ENCODE peak calls at places on chromosomes 4 and X, in six cellular contexts. One of them, this sample, is unnamed.

GRCh38 chrX:102712216-102712966 is at the start of gene GPRASP2:
- DNase-seq in AG09309: no peak
- DNase-seq in coronary artery: no peak
- DNase-seq in CD4-positive, alpha-beta T cell: no peak
- DNase-seq in suprapubic skin: peak
- DNase-seq in Calu3: peak
- DNase-seq in this sample: peak

GRCh38 chrX:143536176-143536575 is 18.9 kb upstream of the SPANXN3 start:
- DNase-seq in AG09309: no peak
- DNase-seq in Calu3: no peak
- DNase-seq in CD4-positive, alpha-beta T cell: no peak
- DNase-seq in coronary artery: no peak
- DNase-seq in suprapubic skin: no peak
- DNase-seq in this sample: no peak

GRCh38 chrX:39336709-39337294 is 535.5 kb downstream of the MID1IP1 start:
- DNase-seq in suprapubic skin: no peak
- DNase-seq in AG09309: no peak
- DNase-seq in Calu3: no peak
- DNase-seq in CD4-positive, alpha-beta T cell: peak
- DNase-seq in coronary artery: no peak
- DNase-seq in this sample: no peak

GRCh38 chrX:21168401-21169160 is 205.6 kb upstream of the CNKSR2 start:
- DNase-seq in suprapubic skin: no peak
- DNase-seq in coronary artery: no peak
- DNase-seq in CD4-positive, alpha-beta T cell: no peak
- DNase-seq in Calu3: no peak
- DNase-seq in AG09309: no peak
- DNase-seq in this sample: no peak

GRCh38 chr4:48275694-48276093 is 6.1 kb upstream of the TEC start:
- DNase-seq in coronary artery: no peak
- DNase-seq in suprapubic skin: no peak
- DNase-seq in CD4-positive, alpha-beta T cell: no peak
- DNase-seq in Calu3: no peak
- DNase-seq in AG09309: no peak
- DNase-seq in this sample: no peak

GRCh38 chrX:37543324-37543723 is 28.1 kb upstream of the LANCL3 start:
- DNase-seq in CD4-positive, alpha-beta T cell: no peak
- DNase-seq in AG09309: no peak
- DNase-seq in Calu3: no peak
- DNase-seq in coronary artery: no peak
- DNase-seq in suprapubic skin: no peak
- DNase-seq in this sample: no peak

GRCh38 chr4:157045507-157046127 is 30.3 kb upstream of the GLRB start:
- DNase-seq in coronary artery: no peak
- DNase-seq in CD4-positive, alpha-beta T cell: no peak
- DNase-seq in AG09309: peak
- DNase-seq in suprapubic skin: no peak
- DNase-seq in Calu3: peak
- DNase-seq in this sample: peak

GRCh38 chr4:26331380-26331945 is 10.6 kb downstream of the RBPJ start:
- DNase-seq in CD4-positive, alpha-beta T cell: no peak
- DNase-seq in AG09309: no peak
- DNase-seq in Calu3: no peak
- DNase-seq in suprapubic skin: no peak
- DNase-seq in coronary artery: no peak
- DNase-seq in this sample: no peak

GRCh38 chrX:132875705-132876508 is 82.5 kb downstream of the HS6ST2 start:
- DNase-seq in coronary artery: no peak
- DNase-seq in suprapubic skin: no peak
- DNase-seq in CD4-positive, alpha-beta T cell: no peak
- DNase-seq in AG09309: no peak
- DNase-seq in Calu3: no peak
- DNase-seq in this sample: no peak

GRCh38 chr4:10296730-10297129 is 160.5 kb downstream of the ZNF518B start:
- DNase-seq in Calu3: no peak
- DNase-seq in AG09309: no peak
- DNase-seq in suprapubic skin: no peak
- DNase-seq in coronary artery: no peak
- DNase-seq in CD4-positive, alpha-beta T cell: no peak
- DNase-seq in this sample: peak

GRCh38 chr4:2058264-2059033 is 678 bp upstream of the NAT8L start:
- DNase-seq in CD4-positive, alpha-beta T cell: no peak
- DNase-seq in coronary artery: no peak
- DNase-seq in suprapubic skin: peak
- DNase-seq in AG09309: no peak
- DNase-seq in Calu3: no peak
- DNase-seq in this sample: no peak

GRCh38 chrX:38142598-38142997 is 78.1 kb downstream of the SRPX start:
- DNase-seq in coronary artery: no peak
- DNase-seq in suprapubic skin: no peak
- DNase-seq in Calu3: no peak
- DNase-seq in CD4-positive, alpha-beta T cell: no peak
- DNase-seq in AG09309: peak
- DNase-seq in this sample: peak

GRCh38 chr4:107818301-107818910 is 6.3 kb upstream of the SGMS2 start:
- DNase-seq in AG09309: no peak
- DNase-seq in suprapubic skin: no peak
- DNase-seq in coronary artery: no peak
- DNase-seq in Calu3: no peak
- DNase-seq in CD4-positive, alpha-beta T cell: no peak
- DNase-seq in this sample: no peak

GRCh38 chr4:137621056-137621455 is 88.8 kb upstream of the PCDH18 start:
- DNase-seq in Calu3: no peak
- DNase-seq in coronary artery: no peak
- DNase-seq in AG09309: no peak
- DNase-seq in CD4-positive, alpha-beta T cell: no peak
- DNase-seq in suprapubic skin: no peak
- DNase-seq in this sample: no peak

GRCh38 chr4:153089781-153090180 is 114.5 kb upstream of the TRIM2 start:
- DNase-seq in coronary artery: no peak
- DNase-seq in AG09309: no peak
- DNase-seq in CD4-positive, alpha-beta T cell: no peak
- DNase-seq in suprapubic skin: no peak
- DNase-seq in Calu3: no peak
- DNase-seq in this sample: no peak

GRCh38 chr4:61666248-61666647 is 466.1 kb downstream of the ADGRL3 start:
- DNase-seq in suprapubic skin: no peak
- DNase-seq in coronary artery: no peak
- DNase-seq in AG09309: no peak
- DNase-seq in Calu3: no peak
- DNase-seq in CD4-positive, alpha-beta T cell: no peak
- DNase-seq in this sample: no peak

GRCh38 chr4:1505511-1506451 is 99.5 kb upstream of the NKX1-1 start:
- DNase-seq in coronary artery: peak
- DNase-seq in Calu3: no peak
- DNase-seq in AG09309: no peak
- DNase-seq in suprapubic skin: no peak
- DNase-seq in CD4-positive, alpha-beta T cell: no peak
- DNase-seq in this sample: no peak

GRCh38 chr4:158181906-158182305 is 9.1 kb upstream of the GASK1B start:
- DNase-seq in AG09309: no peak
- DNase-seq in Calu3: no peak
- DNase-seq in suprapubic skin: no peak
- DNase-seq in CD4-positive, alpha-beta T cell: no peak
- DNase-seq in coronary artery: no peak
- DNase-seq in this sample: no peak

GRCh38 chr4:128283071-128283470 is 4.5 kb downstream of the PGRMC2 start:
- DNase-seq in Calu3: no peak
- DNase-seq in coronary artery: no peak
- DNase-seq in AG09309: no peak
- DNase-seq in suprapubic skin: no peak
- DNase-seq in CD4-positive, alpha-beta T cell: no peak
- DNase-seq in this sample: peak

GRCh38 chr4:177483271-177483670 is 41.0 kb upstream of the AGA start:
- DNase-seq in coronary artery: no peak
- DNase-seq in AG09309: no peak
- DNase-seq in CD4-positive, alpha-beta T cell: no peak
- DNase-seq in suprapubic skin: no peak
- DNase-seq in Calu3: no peak
- DNase-seq in this sample: peak

GRCh38 chr4:87947381-87948160 is 27.9 kb upstream of the SPP1 start:
- DNase-seq in suprapubic skin: no peak
- DNase-seq in AG09309: no peak
- DNase-seq in CD4-positive, alpha-beta T cell: no peak
- DNase-seq in Calu3: no peak
- DNase-seq in coronary artery: no peak
- DNase-seq in this sample: no peak

GRCh38 chr4:42906906-42907774 is 14.6 kb downstream of the GRXCR1 start:
- DNase-seq in coronary artery: no peak
- DNase-seq in Calu3: peak
- DNase-seq in suprapubic skin: no peak
- DNase-seq in CD4-positive, alpha-beta T cell: no peak
- DNase-seq in AG09309: no peak
- DNase-seq in this sample: no peak

GRCh38 chr4:85409251-85409650 is 65.7 kb upstream of the ARHGAP24 start:
- DNase-seq in AG09309: no peak
- DNase-seq in suprapubic skin: no peak
- DNase-seq in CD4-positive, alpha-beta T cell: no peak
- DNase-seq in coronary artery: no peak
- DNase-seq in Calu3: no peak
- DNase-seq in this sample: no peak

GRCh38 chrX:71245159-71245558 is 8.8 kb downstream of the ZMYM3 start:
- DNase-seq in Calu3: no peak
- DNase-seq in AG09309: no peak
- DNase-seq in coronary artery: no peak
- DNase-seq in suprapubic skin: no peak
- DNase-seq in CD4-positive, alpha-beta T cell: no peak
- DNase-seq in this sample: no peak

GRCh38 chr4:72418458-72418857 is 150.6 kb downstream of the ADAMTS3 start:
- DNase-seq in Calu3: no peak
- DNase-seq in CD4-positive, alpha-beta T cell: no peak
- DNase-seq in AG09309: peak
- DNase-seq in coronary artery: no peak
- DNase-seq in suprapubic skin: no peak
- DNase-seq in this sample: peak

GRCh38 chr4:3042226-3042625 is 32.1 kb downstream of the HTT-AS start:
- DNase-seq in Calu3: no peak
- DNase-seq in AG09309: no peak
- DNase-seq in coronary artery: no peak
- DNase-seq in CD4-positive, alpha-beta T cell: no peak
- DNase-seq in suprapubic skin: no peak
- DNase-seq in this sample: no peak

GRCh38 chr4:147799986-147800555 is 68.2 kb downstream of the ARHGAP10 start:
- DNase-seq in Calu3: no peak
- DNase-seq in coronary artery: no peak
- DNase-seq in AG09309: no peak
- DNase-seq in CD4-positive, alpha-beta T cell: peak
- DNase-seq in suprapubic skin: no peak
- DNase-seq in this sample: no peak

GRCh38 chr4:73869130-73870055 is at the start of gene CXCL1:
- DNase-seq in coronary artery: peak
- DNase-seq in Calu3: peak
- DNase-seq in suprapubic skin: peak
- DNase-seq in AG09309: no peak
- DNase-seq in CD4-positive, alpha-beta T cell: no peak
- DNase-seq in this sample: no peak

GRCh38 chr4:688695-689497 is at the start of gene SLC49A3:
- DNase-seq in AG09309: no peak
- DNase-seq in Calu3: no peak
- DNase-seq in suprapubic skin: no peak
- DNase-seq in coronary artery: no peak
- DNase-seq in CD4-positive, alpha-beta T cell: no peak
- DNase-seq in this sample: peak

DNA sequence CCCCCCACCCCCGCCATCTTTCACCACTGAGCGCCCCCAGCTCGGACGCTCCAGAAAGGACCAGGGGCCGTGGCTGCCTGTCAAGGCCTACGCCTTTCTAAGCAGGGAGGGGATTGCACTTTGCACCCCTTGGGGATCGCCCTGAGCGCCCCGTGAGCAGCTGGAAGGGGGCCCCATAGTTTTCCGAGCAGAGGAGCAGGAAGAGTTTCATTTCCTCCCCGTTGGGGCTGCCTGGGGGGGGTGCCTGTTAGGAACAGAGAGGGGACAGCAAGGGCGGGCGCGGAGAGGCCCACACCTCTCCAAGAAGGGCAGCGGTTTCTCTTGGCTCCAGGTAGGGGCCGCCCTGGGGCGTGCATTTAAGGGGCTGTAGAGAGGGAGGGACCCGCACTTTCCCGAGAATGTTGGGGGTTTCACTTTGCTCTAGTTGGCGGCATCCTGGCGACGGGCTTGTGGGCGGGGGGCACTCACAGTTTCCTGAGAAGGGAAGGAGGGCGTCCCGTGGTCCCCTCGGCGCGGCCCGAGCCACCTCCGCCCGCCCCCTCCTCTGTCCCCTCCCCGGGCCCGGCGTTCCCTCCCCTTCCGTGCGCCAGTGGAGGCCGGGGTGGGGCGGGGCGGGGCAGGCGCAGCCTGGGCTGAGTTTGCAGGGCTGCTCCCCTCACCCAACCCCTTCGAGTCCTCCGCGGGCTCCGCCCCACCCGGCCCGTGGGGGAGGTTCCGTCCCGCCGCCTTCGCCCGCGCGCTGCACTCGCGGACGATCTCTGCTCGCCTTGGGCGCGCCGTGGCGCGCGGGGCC is 82.3 kb upstream of the CD99 start:
- DNase-seq in AG09309: peak
- DNase-seq in suprapubic skin: peak
- DNase-seq in CD4-positive, alpha-beta T cell: peak
- DNase-seq in Calu3: peak
- DNase-seq in coronary artery: peak
- DNase-seq in this sample: peak
- TF ChIP-seq CTCF in AG09309: no peak
- TF ChIP-seq CTCF in suprapubic skin: no peak
- TF ChIP-seq CTCF in CD4-positive, alpha-beta T cell: no peak
- TF ChIP-seq CTCF in Calu3: no peak
- TF ChIP-seq CTCF in coronary artery: no peak
- TF ChIP-seq CTCF in this sample: no peak

GRCh38 chr4:135476272-135476671 is 1274.7 kb upstream of the PABPC4L start:
- DNase-seq in suprapubic skin: no peak
- DNase-seq in coronary artery: no peak
- DNase-seq in CD4-positive, alpha-beta T cell: no peak
- DNase-seq in Calu3: no peak
- DNase-seq in AG09309: no peak
- DNase-seq in this sample: no peak
- TF ChIP-seq CTCF in suprapubic skin: no peak
- TF ChIP-seq CTCF in coronary artery: no peak
- TF ChIP-seq CTCF in CD4-positive, alpha-beta T cell: no peak
- TF ChIP-seq CTCF in Calu3: no peak
- TF ChIP-seq CTCF in AG09309: no peak
- TF ChIP-seq CTCF in this sample: no peak

DNA sequence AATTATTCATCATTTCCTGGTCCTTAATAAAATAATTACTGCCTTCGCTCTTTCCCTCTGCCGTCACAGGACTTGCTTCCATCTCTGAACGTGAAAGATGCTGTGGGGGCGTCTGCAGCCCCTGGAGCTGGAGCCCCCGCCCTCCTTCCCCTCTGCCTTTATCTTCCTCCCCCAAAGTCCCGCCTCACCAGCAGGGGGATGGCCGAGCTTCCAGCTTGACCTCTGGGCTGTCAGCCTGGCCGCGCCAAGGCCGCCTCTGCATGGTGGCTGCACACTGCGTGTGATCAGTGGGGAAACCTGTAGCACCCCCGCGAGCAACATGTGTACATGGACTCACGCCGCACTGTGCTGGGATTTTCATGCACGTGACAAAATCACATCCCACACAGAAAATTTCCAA is 26.4 kb upstream of the PSAPL1 start:
- DNase-seq in Calu3: no peak
- DNase-seq in coronary artery: no peak
- DNase-seq in AG09309: no peak
- DNase-seq in suprapubic skin: no peak
- DNase-seq in CD4-positive, alpha-beta T cell: no peak
- DNase-seq in this sample: no peak
- TF ChIP-seq CTCF in Calu3: no peak
- TF ChIP-seq CTCF in coronary artery: no peak
- TF ChIP-seq CTCF in AG09309: no peak
- TF ChIP-seq CTCF in suprapubic skin: no peak
- TF ChIP-seq CTCF in CD4-positive, alpha-beta T cell: no peak
- TF ChIP-seq CTCF in this sample: no peak

GRCh38 chr4:101264550-101264949 is 82.8 kb downstream of the PPP3CA start:
- DNase-seq in suprapubic skin: no peak
- DNase-seq in Calu3: no peak
- DNase-seq in CD4-positive, alpha-beta T cell: no peak
- DNase-seq in AG09309: no peak
- DNase-seq in coronary artery: no peak
- DNase-seq in this sample: no peak
- TF ChIP-seq CTCF in suprapubic skin: no peak
- TF ChIP-seq CTCF in Calu3: no peak
- TF ChIP-seq CTCF in CD4-positive, alpha-beta T cell: no peak
- TF ChIP-seq CTCF in AG09309: no peak
- TF ChIP-seq CTCF in coronary artery: no peak
- TF ChIP-seq CTCF in this sample: no peak